ENCODE peak calls at places on chromosome 1, in six cellular contexts. O is GM04504, E is neural crest cell, F is putamen, I is anterior cingulate cortex, K is left ventricle myocardium inferior. S is an unnamed sample.

GRCh38 chr1:202680586-202681352 is 29.5 kb downstream of the SYT2 start:
- DNase-seq in O (no peak), E (no peak), F (no peak), I (no peak), K (no peak), S (no peak)

GRCh38 chr1:78831731-78832360 is 174.7 kb downstream of the ADGRL4 start:
- DNase-seq in O (peak), E (no peak), F (no peak), I (no peak), K (no peak), S (no peak)

GRCh38 chr1:168320805-168321577 is 40.3 kb downstream of the TBX19 start:
- DNase-seq in O (peak), E (no peak), F (peak), I (no peak), K (no peak), S (no peak)

GRCh38 chr1:95728841-95729240 is 494.8 kb downstream of the RWDD3 start:
- DNase-seq in O (no peak), E (no peak), F (no peak), I (no peak), K (no peak), S (no peak)

GRCh38 chr1:75083848-75084514 is 50.2 kb upstream of the LHX8 start:
- DNase-seq in O (no peak), E (no peak), F (no peak), I (no peak), K (no peak), S (no peak)

GRCh38 chr1:240241278-240241677 is 149.6 kb downstream of the FMN2 start:
- DNase-seq in O (no peak), E (no peak), F (no peak), I (no peak), K (no peak), S (no peak)

GRCh38 chr1:203464226-203464625 is 11.4 kb upstream of the PRELP start:
- DNase-seq in O (no peak), E (no peak), F (no peak), I (no peak), K (no peak), S (no peak)

GRCh38 chr1:61301824-61302652 is 219.7 kb downstream of the NFIA start:
- DNase-seq in O (peak), E (no peak), F (no peak), I (no peak), K (no peak), S (no peak)

GRCh38 chr1:178533547-178533946 is 20.6 kb downstream of the TEX35 start:
- DNase-seq in O (no peak), E (no peak), F (no peak), I (no peak), K (no peak), S (no peak)

GRCh38 chr1:235898126-235898525 is 31.4 kb upstream of the LYST start:
- DNase-seq in O (no peak), E (no peak), F (no peak), I (no peak), K (no peak), S (no peak)

GRCh38 chr1:90781429-90782020 is 64.4 kb upstream of the BARHL2 start:
- DNase-seq in O (no peak), E (no peak), F (peak), I (peak), K (no peak), S (no peak)

GRCh38 chr1:25522240-25522639 is 21.2 kb upstream of the LDLRAP1 start:
- DNase-seq in O (no peak), E (no peak), F (no peak), I (no peak), K (no peak), S (no peak)

GRCh38 chr1:44905276-44905675 is 62.2 kb upstream of the PTCH2 start:
- DNase-seq in O (no peak), E (no peak), F (no peak), I (no peak), K (no peak), S (no peak)

GRCh38 chr1:32361674-32362473 is 411 bp downstream of the FAM229A start:
- DNase-seq in O (no peak), E (peak), F (peak), I (peak), K (peak), S (peak)

GRCh38 chr1:65769621-65770020 is 23.1 kb upstream of the PDE4B start:
- DNase-seq in O (peak), E (no peak), F (no peak), I (no peak), K (no peak), S (no peak)

GRCh38 chr1:42806593-42806992 is 10.3 kb upstream of the ERMAP start:
- DNase-seq in O (no peak), E (no peak), F (no peak), I (no peak), K (no peak), S (no peak)

GRCh38 chr1:224565186-224565585 is 50.9 kb upstream of the CNIH3 start:
- DNase-seq in O (peak), E (no peak), F (no peak), I (no peak), K (no peak), S (peak)

GRCh38 chr1:18182518-18183160 is 75.0 kb downstream of the IGSF21 start:
- DNase-seq in O (no peak), E (no peak), F (no peak), I (no peak), K (no peak), S (no peak)

GRCh38 chr1:116428600-116428999 is 55.6 kb downstream of the ATP1A1 start:
- DNase-seq in O (no peak), E (no peak), F (no peak), I (no peak), K (no peak), S (no peak)

GRCh38 chr1:1031659-1032245 is 11.8 kb downstream of the AGRN start:
- DNase-seq in O (no peak), E (no peak), F (no peak), I (no peak), K (no peak), S (no peak)

GRCh38 chr1:61445269-61445825 is 279.6 kb downstream of the TM2D1 start:
- DNase-seq in O (no peak), E (no peak), F (no peak), I (no peak), K (no peak), S (no peak)

GRCh38 chr1:200962631-200963030 is 60.9 kb downstream of the KIF21B start:
- DNase-seq in O (no peak), E (no peak), F (no peak), I (no peak), K (no peak), S (no peak)

GRCh38 chr1:160093624-160094290 is 4.7 kb downstream of the IGSF8 start:
- DNase-seq in O (no peak), E (no peak), F (no peak), I (no peak), K (no peak), S (no peak)

GRCh38 chr1:111875640-111876039 is 113.8 kb downstream of the KCND3 start:
- DNase-seq in O (no peak), E (no peak), F (no peak), I (no peak), K (no peak), S (no peak)

GRCh38 chr1:94821636-94822305 is 1.6 kb downstream of the SLC44A3 start:
- DNase-seq in O (no peak), E (no peak), F (no peak), I (no peak), K (no peak), S (no peak)

GRCh38 chr1:203580733-203581132 is 45.9 kb upstream of the ATP2B4 start:
- DNase-seq in O (no peak), E (no peak), F (no peak), I (no peak), K (no peak), S (peak)

GRCh38 chr1:40004857-40005256 is 35.7 kb upstream of the CAP1 start:
- DNase-seq in O (no peak), E (no peak), F (no peak), I (peak), K (no peak), S (no peak)

GRCh38 chr1:220927442-220927841 is 48.2 kb downstream of the HLX start:
- DNase-seq in O (no peak), E (no peak), F (no peak), I (no peak), K (no peak), S (no peak)

GRCh38 chr1:114648503-114648902 is 21.3 kb downstream of the DENND2C start:
- DNase-seq in O (no peak), E (no peak), F (no peak), I (no peak), K (no peak), S (no peak)

GRCh38 chr1:39141925-39142324 is 62.6 kb upstream of the MACF1 start:
- DNase-seq in O (no peak), E (no peak), F (no peak), I (no peak), K (no peak), S (no peak)